ENCODE peak calls at places on chromosomes 1 and 21, in eight cellular contexts. One of them, this sample, is unnamed.

GRCh38 chr1:211789641-211790464 is 40.7 kb downstream of the LPGAT1 start:
- DNase-seq in HEK293T: no peak
- DNase-seq in GDM1: no peak
- DNase-seq in cardiac muscle cell: no peak
- DNase-seq in stimulated activated CD8-positive, alpha-beta memory T cell treated with anti-CD3 and anti-CD28 coated beads, Interleukin-7, amount 100 ng/mL, for 1 hour: no peak
- DNase-seq in iPS-NIHi11: no peak
- DNase-seq in COR-L47: no peak
- DNase-seq in A549: no peak
- DNase-seq in this sample: no peak

GRCh38 chr1:93426183-93426582 is 21.7 kb upstream of the FNBP1L start:
- DNase-seq in HEK293T: no peak
- DNase-seq in GDM1: no peak
- DNase-seq in cardiac muscle cell: no peak
- DNase-seq in stimulated activated CD8-positive, alpha-beta memory T cell treated with anti-CD3 and anti-CD28 coated beads, Interleukin-7, amount 100 ng/mL, for 1 hour: no peak
- DNase-seq in iPS-NIHi11: no peak
- DNase-seq in COR-L47: no peak
- DNase-seq in A549: no peak
- DNase-seq in this sample: no peak

GRCh38 chr21:25639167-25639921 is at the start of gene JAM2:
- DNase-seq in HEK293T: peak; percentile 78
- DNase-seq in GDM1: peak; percentile 2
- DNase-seq in cardiac muscle cell: peak; percentile 57
- DNase-seq in stimulated activated CD8-positive, alpha-beta memory T cell treated with anti-CD3 and anti-CD28 coated beads, Interleukin-7, amount 100 ng/mL, for 1 hour: peak; percentile 0
- DNase-seq in iPS-NIHi11: peak; percentile 84
- DNase-seq in COR-L47: peak; percentile 32
- DNase-seq in A549: no peak
- DNase-seq in this sample: no peak

GRCh38 chr1:94527447-94528031 is 14.0 kb downstream of the F3 start:
- DNase-seq in HEK293T: no peak
- DNase-seq in GDM1: no peak
- DNase-seq in cardiac muscle cell: peak; percentile 33
- DNase-seq in stimulated activated CD8-positive, alpha-beta memory T cell treated with anti-CD3 and anti-CD28 coated beads, Interleukin-7, amount 100 ng/mL, for 1 hour: no peak
- DNase-seq in iPS-NIHi11: peak; percentile 38
- DNase-seq in COR-L47: peak; percentile 90
- DNase-seq in A549: no peak
- DNase-seq in this sample: no peak

GRCh38 chr21:42056996-42057689 is 14.0 kb upstream of the UMODL1 start:
- DNase-seq in HEK293T: no peak
- DNase-seq in GDM1: no peak
- DNase-seq in cardiac muscle cell: no peak
- DNase-seq in stimulated activated CD8-positive, alpha-beta memory T cell treated with anti-CD3 and anti-CD28 coated beads, Interleukin-7, amount 100 ng/mL, for 1 hour: no peak
- DNase-seq in iPS-NIHi11: no peak
- DNase-seq in COR-L47: peak; percentile 90
- DNase-seq in A549: no peak
- DNase-seq in this sample: no peak

GRCh38 chr1:217079579-217079978 is 356.4 kb upstream of the ESRRG start:
- DNase-seq in HEK293T: no peak
- DNase-seq in GDM1: no peak
- DNase-seq in cardiac muscle cell: no peak
- DNase-seq in stimulated activated CD8-positive, alpha-beta memory T cell treated with anti-CD3 and anti-CD28 coated beads, Interleukin-7, amount 100 ng/mL, for 1 hour: no peak
- DNase-seq in iPS-NIHi11: no peak
- DNase-seq in COR-L47: no peak
- DNase-seq in A549: no peak
- DNase-seq in this sample: no peak

GRCh38 chr1:167401260-167401873 is 117.0 kb downstream of the CD247 start:
- DNase-seq in HEK293T: peak; percentile 69
- DNase-seq in GDM1: peak; percentile 36
- DNase-seq in cardiac muscle cell: peak; percentile 62
- DNase-seq in stimulated activated CD8-positive, alpha-beta memory T cell treated with anti-CD3 and anti-CD28 coated beads, Interleukin-7, amount 100 ng/mL, for 1 hour: peak; percentile 7
- DNase-seq in iPS-NIHi11: peak; percentile 68
- DNase-seq in COR-L47: peak; percentile 45
- DNase-seq in A549: peak; percentile 51
- DNase-seq in this sample: peak; percentile 5

GRCh38 chr1:107662976-107663375 is 302.0 kb downstream of the VAV3 start:
- DNase-seq in HEK293T: no peak
- DNase-seq in GDM1: no peak
- DNase-seq in cardiac muscle cell: no peak
- DNase-seq in stimulated activated CD8-positive, alpha-beta memory T cell treated with anti-CD3 and anti-CD28 coated beads, Interleukin-7, amount 100 ng/mL, for 1 hour: no peak
- DNase-seq in iPS-NIHi11: no peak
- DNase-seq in COR-L47: no peak
- DNase-seq in A549: no peak
- DNase-seq in this sample: no peak

GRCh38 chr1:222912730-222913129 is 97.9 kb downstream of the DISP1 start:
- DNase-seq in HEK293T: no peak
- DNase-seq in GDM1: no peak
- DNase-seq in cardiac muscle cell: no peak
- DNase-seq in stimulated activated CD8-positive, alpha-beta memory T cell treated with anti-CD3 and anti-CD28 coated beads, Interleukin-7, amount 100 ng/mL, for 1 hour: no peak
- DNase-seq in iPS-NIHi11: no peak
- DNase-seq in COR-L47: no peak
- DNase-seq in A549: no peak
- DNase-seq in this sample: no peak

GRCh38 chr1:150281221-150281757 is 1.1 kb upstream of the CIART start:
- DNase-seq in HEK293T: peak; percentile 69
- DNase-seq in GDM1: peak; percentile 44
- DNase-seq in cardiac muscle cell: peak; percentile 80
- DNase-seq in stimulated activated CD8-positive, alpha-beta memory T cell treated with anti-CD3 and anti-CD28 coated beads, Interleukin-7, amount 100 ng/mL, for 1 hour: peak; percentile 22
- DNase-seq in iPS-NIHi11: no peak
- DNase-seq in COR-L47: peak; percentile 67
- DNase-seq in A549: peak; percentile 53
- DNase-seq in this sample: no peak

GRCh38 chr1:1207254-1207902 is 986 bp upstream of the TNFRSF18 start:
- DNase-seq in HEK293T: no peak
- DNase-seq in GDM1: no peak
- DNase-seq in cardiac muscle cell: no peak
- DNase-seq in stimulated activated CD8-positive, alpha-beta memory T cell treated with anti-CD3 and anti-CD28 coated beads, Interleukin-7, amount 100 ng/mL, for 1 hour: no peak
- DNase-seq in iPS-NIHi11: no peak
- DNase-seq in COR-L47: no peak
- DNase-seq in A549: no peak
- DNase-seq in this sample: no peak

GRCh38 chr1:15951341-15952153 is 24.4 kb downstream of the ZBTB17 start:
- DNase-seq in HEK293T: no peak
- DNase-seq in GDM1: no peak
- DNase-seq in cardiac muscle cell: no peak
- DNase-seq in stimulated activated CD8-positive, alpha-beta memory T cell treated with anti-CD3 and anti-CD28 coated beads, Interleukin-7, amount 100 ng/mL, for 1 hour: no peak
- DNase-seq in iPS-NIHi11: no peak
- DNase-seq in COR-L47: no peak
- DNase-seq in A549: no peak
- DNase-seq in this sample: no peak

GRCh38 chr21:33286600-33287456 is 20.7 kb downstream of the IL10RB start:
- DNase-seq in HEK293T: no peak
- DNase-seq in GDM1: no peak
- DNase-seq in cardiac muscle cell: no peak
- DNase-seq in stimulated activated CD8-positive, alpha-beta memory T cell treated with anti-CD3 and anti-CD28 coated beads, Interleukin-7, amount 100 ng/mL, for 1 hour: no peak
- DNase-seq in iPS-NIHi11: no peak
- DNase-seq in COR-L47: peak; percentile 73
- DNase-seq in A549: peak; percentile 33
- DNase-seq in this sample: no peak

GRCh38 chr1:119929643-119930310 is 33.5 kb upstream of the ADAM30 start:
- DNase-seq in HEK293T: no peak
- DNase-seq in GDM1: no peak
- DNase-seq in cardiac muscle cell: no peak
- DNase-seq in stimulated activated CD8-positive, alpha-beta memory T cell treated with anti-CD3 and anti-CD28 coated beads, Interleukin-7, amount 100 ng/mL, for 1 hour: no peak
- DNase-seq in iPS-NIHi11: no peak
- DNase-seq in COR-L47: peak; percentile 56
- DNase-seq in A549: no peak
- DNase-seq in this sample: no peak

GRCh38 chr1:159804924-159805323 is 2.8 kb downstream of the FCRL6 start:
- DNase-seq in HEK293T: no peak
- DNase-seq in GDM1: no peak
- DNase-seq in cardiac muscle cell: no peak
- DNase-seq in stimulated activated CD8-positive, alpha-beta memory T cell treated with anti-CD3 and anti-CD28 coated beads, Interleukin-7, amount 100 ng/mL, for 1 hour: no peak
- DNase-seq in iPS-NIHi11: no peak
- DNase-seq in COR-L47: no peak
- DNase-seq in A549: no peak
- DNase-seq in this sample: no peak

GRCh38 chr1:172993640-172994039 is 57.1 kb downstream of the TNFSF18 start:
- DNase-seq in HEK293T: no peak
- DNase-seq in GDM1: no peak
- DNase-seq in cardiac muscle cell: no peak
- DNase-seq in stimulated activated CD8-positive, alpha-beta memory T cell treated with anti-CD3 and anti-CD28 coated beads, Interleukin-7, amount 100 ng/mL, for 1 hour: no peak
- DNase-seq in iPS-NIHi11: no peak
- DNase-seq in COR-L47: no peak
- DNase-seq in A549: no peak
- DNase-seq in this sample: no peak

GRCh38 chr1:153617677-153618076 is 1.6 kb upstream of the S100A14 start:
- DNase-seq in HEK293T: no peak
- DNase-seq in GDM1: peak; percentile 59
- DNase-seq in cardiac muscle cell: no peak
- DNase-seq in stimulated activated CD8-positive, alpha-beta memory T cell treated with anti-CD3 and anti-CD28 coated beads, Interleukin-7, amount 100 ng/mL, for 1 hour: peak; percentile 47
- DNase-seq in iPS-NIHi11: peak; percentile 80
- DNase-seq in COR-L47: peak; percentile 65
- DNase-seq in A549: no peak
- DNase-seq in this sample: no peak

GRCh38 chr21:42414553-42414927 is 10.8 kb downstream of the UBASH3A start:
- DNase-seq in HEK293T: no peak
- DNase-seq in GDM1: no peak
- DNase-seq in cardiac muscle cell: no peak
- DNase-seq in stimulated activated CD8-positive, alpha-beta memory T cell treated with anti-CD3 and anti-CD28 coated beads, Interleukin-7, amount 100 ng/mL, for 1 hour: no peak
- DNase-seq in iPS-NIHi11: no peak
- DNase-seq in COR-L47: no peak
- DNase-seq in A549: no peak
- DNase-seq in this sample: no peak

GRCh38 chr21:45917241-45917640 is 64.3 kb upstream of the COL6A1 start:
- DNase-seq in HEK293T: no peak
- DNase-seq in GDM1: no peak
- DNase-seq in cardiac muscle cell: no peak
- DNase-seq in stimulated activated CD8-positive, alpha-beta memory T cell treated with anti-CD3 and anti-CD28 coated beads, Interleukin-7, amount 100 ng/mL, for 1 hour: no peak
- DNase-seq in iPS-NIHi11: no peak
- DNase-seq in COR-L47: no peak
- DNase-seq in A549: no peak
- DNase-seq in this sample: no peak

GRCh38 chr1:165877411-165877810 is 50.0 kb downstream of the UCK2 start:
- DNase-seq in HEK293T: no peak
- DNase-seq in GDM1: no peak
- DNase-seq in cardiac muscle cell: no peak
- DNase-seq in stimulated activated CD8-positive, alpha-beta memory T cell treated with anti-CD3 and anti-CD28 coated beads, Interleukin-7, amount 100 ng/mL, for 1 hour: no peak
- DNase-seq in iPS-NIHi11: no peak
- DNase-seq in COR-L47: no peak
- DNase-seq in A549: no peak
- DNase-seq in this sample: no peak

GRCh38 chr21:42013338-42013737 is 3.2 kb upstream of the ZBTB21 start:
- DNase-seq in HEK293T: no peak
- DNase-seq in GDM1: no peak
- DNase-seq in cardiac muscle cell: no peak
- DNase-seq in stimulated activated CD8-positive, alpha-beta memory T cell treated with anti-CD3 and anti-CD28 coated beads, Interleukin-7, amount 100 ng/mL, for 1 hour: no peak
- DNase-seq in iPS-NIHi11: no peak
- DNase-seq in COR-L47: peak; percentile 83
- DNase-seq in A549: no peak
- DNase-seq in this sample: no peak

GRCh38 chr1:65527211-65527610 is 106.7 kb downstream of the LEPR start:
- DNase-seq in HEK293T: peak; percentile 25
- DNase-seq in GDM1: no peak
- DNase-seq in cardiac muscle cell: no peak
- DNase-seq in stimulated activated CD8-positive, alpha-beta memory T cell treated with anti-CD3 and anti-CD28 coated beads, Interleukin-7, amount 100 ng/mL, for 1 hour: no peak
- DNase-seq in iPS-NIHi11: no peak
- DNase-seq in COR-L47: peak; percentile 46
- DNase-seq in A549: no peak
- DNase-seq in this sample: no peak

GRCh38 chr21:27363719-27364479 is 397.0 kb upstream of the ADAMTS5 start:
- DNase-seq in HEK293T: no peak
- DNase-seq in GDM1: no peak
- DNase-seq in cardiac muscle cell: no peak
- DNase-seq in stimulated activated CD8-positive, alpha-beta memory T cell treated with anti-CD3 and anti-CD28 coated beads, Interleukin-7, amount 100 ng/mL, for 1 hour: no peak
- DNase-seq in iPS-NIHi11: no peak
- DNase-seq in COR-L47: no peak
- DNase-seq in A549: no peak
- DNase-seq in this sample: no peak

GRCh38 chr1:113536182-113536780 is 146.0 kb downstream of the MAGI3 start:
- DNase-seq in HEK293T: no peak
- DNase-seq in GDM1: no peak
- DNase-seq in cardiac muscle cell: no peak
- DNase-seq in stimulated activated CD8-positive, alpha-beta memory T cell treated with anti-CD3 and anti-CD28 coated beads, Interleukin-7, amount 100 ng/mL, for 1 hour: no peak
- DNase-seq in iPS-NIHi11: no peak
- DNase-seq in COR-L47: no peak
- DNase-seq in A549: no peak
- DNase-seq in this sample: no peak

GRCh38 chr1:65626003-65626402 is 166.7 kb upstream of the PDE4B start:
- DNase-seq in HEK293T: no peak
- DNase-seq in GDM1: no peak
- DNase-seq in cardiac muscle cell: no peak
- DNase-seq in stimulated activated CD8-positive, alpha-beta memory T cell treated with anti-CD3 and anti-CD28 coated beads, Interleukin-7, amount 100 ng/mL, for 1 hour: no peak
- DNase-seq in iPS-NIHi11: no peak
- DNase-seq in COR-L47: no peak
- DNase-seq in A549: no peak
- DNase-seq in this sample: no peak

GRCh38 chr1:199954701-199955100 is 72.8 kb upstream of the NR5A2 start:
- DNase-seq in HEK293T: peak; percentile 72
- DNase-seq in GDM1: no peak
- DNase-seq in cardiac muscle cell: peak; percentile 46
- DNase-seq in stimulated activated CD8-positive, alpha-beta memory T cell treated with anti-CD3 and anti-CD28 coated beads, Interleukin-7, amount 100 ng/mL, for 1 hour: no peak
- DNase-seq in iPS-NIHi11: peak; percentile 83
- DNase-seq in COR-L47: no peak
- DNase-seq in A549: no peak
- DNase-seq in this sample: no peak

GRCh38 chr1:217462159-217462558 is 168.7 kb downstream of the GPATCH2 start:
- DNase-seq in HEK293T: no peak
- DNase-seq in GDM1: no peak
- DNase-seq in cardiac muscle cell: no peak
- DNase-seq in stimulated activated CD8-positive, alpha-beta memory T cell treated with anti-CD3 and anti-CD28 coated beads, Interleukin-7, amount 100 ng/mL, for 1 hour: no peak
- DNase-seq in iPS-NIHi11: no peak
- DNase-seq in COR-L47: no peak
- DNase-seq in A549: no peak
- DNase-seq in this sample: no peak

GRCh38 chr1:23366146-23366545 is 3.5 kb downstream of the ZNF436 start:
- DNase-seq in HEK293T: no peak
- DNase-seq in GDM1: no peak
- DNase-seq in cardiac muscle cell: no peak
- DNase-seq in stimulated activated CD8-positive, alpha-beta memory T cell treated with anti-CD3 and anti-CD28 coated beads, Interleukin-7, amount 100 ng/mL, for 1 hour: no peak
- DNase-seq in iPS-NIHi11: no peak
- DNase-seq in COR-L47: no peak
- DNase-seq in A549: no peak
- DNase-seq in this sample: no peak

GRCh38 chr1:83024251-83024767 is 974.6 kb downstream of the TTLL7 start:
- DNase-seq in HEK293T: no peak
- DNase-seq in GDM1: no peak
- DNase-seq in cardiac muscle cell: no peak
- DNase-seq in stimulated activated CD8-positive, alpha-beta memory T cell treated with anti-CD3 and anti-CD28 coated beads, Interleukin-7, amount 100 ng/mL, for 1 hour: no peak
- DNase-seq in iPS-NIHi11: no peak
- DNase-seq in COR-L47: no peak
- DNase-seq in A549: no peak
- DNase-seq in this sample: no peak

GRCh38 chr1:206551985-206552325 is 44.6 kb downstream of the RASSF5 start:
- DNase-seq in HEK293T: no peak
- DNase-seq in GDM1: no peak
- DNase-seq in cardiac muscle cell: no peak
- DNase-seq in stimulated activated CD8-positive, alpha-beta memory T cell treated with anti-CD3 and anti-CD28 coated beads, Interleukin-7, amount 100 ng/mL, for 1 hour: peak; percentile 59
- DNase-seq in iPS-NIHi11: no peak
- DNase-seq in COR-L47: no peak
- DNase-seq in A549: no peak
- DNase-seq in this sample: no peak

GRCh38 chr1:222454782-222455181 is 93.1 kb downstream of the HHIPL2 start:
- DNase-seq in HEK293T: no peak
- DNase-seq in GDM1: no peak
- DNase-seq in cardiac muscle cell: no peak
- DNase-seq in stimulated activated CD8-positive, alpha-beta memory T cell treated with anti-CD3 and anti-CD28 coated beads, Interleukin-7, amount 100 ng/mL, for 1 hour: no peak
- DNase-seq in iPS-NIHi11: no peak
- DNase-seq in COR-L47: no peak
- DNase-seq in A549: no peak
- DNase-seq in this sample: no peak

GRCh38 chr1:831522-831921 is 92.2 kb upstream of the SAMD11 start:
- DNase-seq in HEK293T: no peak
- DNase-seq in GDM1: no peak
- DNase-seq in cardiac muscle cell: no peak
- DNase-seq in stimulated activated CD8-positive, alpha-beta memory T cell treated with anti-CD3 and anti-CD28 coated beads, Interleukin-7, amount 100 ng/mL, for 1 hour: no peak
- DNase-seq in iPS-NIHi11: no peak
- DNase-seq in COR-L47: no peak
- DNase-seq in A549: no peak
- DNase-seq in this sample: no peak

This sample was measured in keratinocyte.